ENCODE peak calls at places on chromosomes 2 and 18, in nine cellular contexts. One of them, this sample, is unnamed.

GRCh38 chr18:63307555-63308200 is 11.9 kb downstream of the BCL2 start:
- DNase-seq in Peyer's patch: no peak
- DNase-seq in CD8-positive, alpha-beta memory T cell: no peak
- DNase-seq in heart right ventricle: peak; percentile 16
- DNase-seq in EL: no peak
- DNase-seq in CD4-positive, alpha-beta T cell: no peak
- DNase-seq in stimulated activated CD8-positive, alpha-beta memory T cell treated with anti-CD3 and anti-CD28 coated beads, Interleukin-15, amount 100 ng/mL, for 48 hours: no peak
- DNase-seq in thoracic aorta: no peak
- DNase-seq in GM13977: no peak
- DNase-seq in this sample: no peak

GRCh38 chr2:12827721-12828120 is 111.0 kb downstream of the TRIB2 start:
- DNase-seq in Peyer's patch: no peak
- DNase-seq in CD8-positive, alpha-beta memory T cell: no peak
- DNase-seq in heart right ventricle: no peak
- DNase-seq in EL: no peak
- DNase-seq in CD4-positive, alpha-beta T cell: no peak
- DNase-seq in stimulated activated CD8-positive, alpha-beta memory T cell treated with anti-CD3 and anti-CD28 coated beads, Interleukin-15, amount 100 ng/mL, for 48 hours: no peak
- DNase-seq in thoracic aorta: no peak
- DNase-seq in GM13977: no peak
- DNase-seq in this sample: no peak

GRCh38 chr2:69299772-69300516 is 87.1 kb downstream of the GFPT1 start:
- DNase-seq in Peyer's patch: no peak
- DNase-seq in CD8-positive, alpha-beta memory T cell: no peak
- DNase-seq in heart right ventricle: no peak
- DNase-seq in EL: no peak
- DNase-seq in CD4-positive, alpha-beta T cell: no peak
- DNase-seq in stimulated activated CD8-positive, alpha-beta memory T cell treated with anti-CD3 and anti-CD28 coated beads, Interleukin-15, amount 100 ng/mL, for 48 hours: no peak
- DNase-seq in thoracic aorta: no peak
- DNase-seq in GM13977: no peak
- DNase-seq in this sample: no peak

GRCh38 chr2:105802587-105802986 is 57.9 kb downstream of the NCK2 start:
- DNase-seq in Peyer's patch: peak; percentile 70
- DNase-seq in CD8-positive, alpha-beta memory T cell: peak; percentile 72
- DNase-seq in heart right ventricle: no peak
- DNase-seq in EL: no peak
- DNase-seq in CD4-positive, alpha-beta T cell: peak; percentile 79
- DNase-seq in stimulated activated CD8-positive, alpha-beta memory T cell treated with anti-CD3 and anti-CD28 coated beads, Interleukin-15, amount 100 ng/mL, for 48 hours: peak; percentile 49
- DNase-seq in thoracic aorta: no peak
- DNase-seq in GM13977: peak; percentile 50
- DNase-seq in this sample: no peak

GRCh38 chr18:22168360-22168921 is 948 bp upstream of the GATA6 start:
- DNase-seq in Peyer's patch: no peak
- DNase-seq in CD8-positive, alpha-beta memory T cell: peak; percentile 33
- DNase-seq in heart right ventricle: peak; percentile 44
- DNase-seq in EL: peak; percentile 33
- DNase-seq in CD4-positive, alpha-beta T cell: no peak
- DNase-seq in stimulated activated CD8-positive, alpha-beta memory T cell treated with anti-CD3 and anti-CD28 coated beads, Interleukin-15, amount 100 ng/mL, for 48 hours: no peak
- DNase-seq in thoracic aorta: no peak
- DNase-seq in GM13977: peak; percentile 45
- DNase-seq in this sample: no peak

GRCh38 chr2:108193251-108193650 is 46.5 kb upstream of the SULT1C3 start:
- DNase-seq in Peyer's patch: no peak
- DNase-seq in CD8-positive, alpha-beta memory T cell: no peak
- DNase-seq in heart right ventricle: no peak
- DNase-seq in EL: peak; percentile 45
- DNase-seq in CD4-positive, alpha-beta T cell: no peak
- DNase-seq in stimulated activated CD8-positive, alpha-beta memory T cell treated with anti-CD3 and anti-CD28 coated beads, Interleukin-15, amount 100 ng/mL, for 48 hours: no peak
- DNase-seq in thoracic aorta: no peak
- DNase-seq in GM13977: no peak
- DNase-seq in this sample: no peak

GRCh38 chr2:38750011-38750792 is 959 bp downstream of the SRSF7 start:
- DNase-seq in Peyer's patch: peak; percentile 58
- DNase-seq in CD8-positive, alpha-beta memory T cell: peak; percentile 49
- DNase-seq in heart right ventricle: peak; percentile 61
- DNase-seq in EL: no peak
- DNase-seq in CD4-positive, alpha-beta T cell: peak; percentile 30
- DNase-seq in stimulated activated CD8-positive, alpha-beta memory T cell treated with anti-CD3 and anti-CD28 coated beads, Interleukin-15, amount 100 ng/mL, for 48 hours: peak; percentile 25
- DNase-seq in thoracic aorta: no peak
- DNase-seq in GM13977: peak; percentile 63
- DNase-seq in this sample: no peak

GRCh38 chr2:95073856-95074662 is 47.5 kb downstream of the MRPS5 start:
- DNase-seq in Peyer's patch: no peak
- DNase-seq in CD8-positive, alpha-beta memory T cell: no peak
- DNase-seq in heart right ventricle: no peak
- DNase-seq in EL: no peak
- DNase-seq in CD4-positive, alpha-beta T cell: no peak
- DNase-seq in stimulated activated CD8-positive, alpha-beta memory T cell treated with anti-CD3 and anti-CD28 coated beads, Interleukin-15, amount 100 ng/mL, for 48 hours: no peak
- DNase-seq in thoracic aorta: no peak
- DNase-seq in GM13977: no peak
- DNase-seq in this sample: no peak

GRCh38 chr2:169095631-169096105 is 26.3 kb downstream of the DHRS9 start:
- DNase-seq in Peyer's patch: no peak
- DNase-seq in CD8-positive, alpha-beta memory T cell: no peak
- DNase-seq in heart right ventricle: no peak
- DNase-seq in EL: peak; percentile 95
- DNase-seq in CD4-positive, alpha-beta T cell: no peak
- DNase-seq in stimulated activated CD8-positive, alpha-beta memory T cell treated with anti-CD3 and anti-CD28 coated beads, Interleukin-15, amount 100 ng/mL, for 48 hours: no peak
- DNase-seq in thoracic aorta: no peak
- DNase-seq in GM13977: no peak
- DNase-seq in this sample: no peak

GRCh38 chr2:7994397-7994951 is 687.4 kb upstream of the ID2 start:
- DNase-seq in Peyer's patch: no peak
- DNase-seq in CD8-positive, alpha-beta memory T cell: no peak
- DNase-seq in heart right ventricle: peak; percentile 51
- DNase-seq in EL: no peak
- DNase-seq in CD4-positive, alpha-beta T cell: no peak
- DNase-seq in stimulated activated CD8-positive, alpha-beta memory T cell treated with anti-CD3 and anti-CD28 coated beads, Interleukin-15, amount 100 ng/mL, for 48 hours: no peak
- DNase-seq in thoracic aorta: no peak
- DNase-seq in GM13977: no peak
- DNase-seq in this sample: no peak

GRCh38 chr2:8803658-8804379 is 33.6 kb downstream of the KIDINS220 start:
- DNase-seq in Peyer's patch: no peak
- DNase-seq in CD8-positive, alpha-beta memory T cell: no peak
- DNase-seq in heart right ventricle: peak; percentile 27
- DNase-seq in EL: peak; percentile 84
- DNase-seq in CD4-positive, alpha-beta T cell: no peak
- DNase-seq in stimulated activated CD8-positive, alpha-beta memory T cell treated with anti-CD3 and anti-CD28 coated beads, Interleukin-15, amount 100 ng/mL, for 48 hours: peak; percentile 36
- DNase-seq in thoracic aorta: no peak
- DNase-seq in GM13977: peak; percentile 68
- DNase-seq in this sample: no peak

GRCh38 chr2:3624059-3624794 is 29.3 kb downstream of the COLEC11 start:
- DNase-seq in Peyer's patch: no peak
- DNase-seq in CD8-positive, alpha-beta memory T cell: no peak
- DNase-seq in heart right ventricle: peak; percentile 1
- DNase-seq in EL: no peak
- DNase-seq in CD4-positive, alpha-beta T cell: no peak
- DNase-seq in stimulated activated CD8-positive, alpha-beta memory T cell treated with anti-CD3 and anti-CD28 coated beads, Interleukin-15, amount 100 ng/mL, for 48 hours: no peak
- DNase-seq in thoracic aorta: no peak
- DNase-seq in GM13977: no peak
- DNase-seq in this sample: no peak

GRCh38 chr2:175990099-175990498 is 12.0 kb downstream of the LNPK start:
- DNase-seq in Peyer's patch: no peak
- DNase-seq in CD8-positive, alpha-beta memory T cell: no peak
- DNase-seq in heart right ventricle: no peak
- DNase-seq in EL: no peak
- DNase-seq in CD4-positive, alpha-beta T cell: no peak
- DNase-seq in stimulated activated CD8-positive, alpha-beta memory T cell treated with anti-CD3 and anti-CD28 coated beads, Interleukin-15, amount 100 ng/mL, for 48 hours: no peak
- DNase-seq in thoracic aorta: no peak
- DNase-seq in GM13977: no peak
- DNase-seq in this sample: no peak

GRCh38 chr2:11179899-11180298 is 24.6 kb downstream of the SLC66A3 start:
- DNase-seq in Peyer's patch: no peak
- DNase-seq in CD8-positive, alpha-beta memory T cell: no peak
- DNase-seq in heart right ventricle: no peak
- DNase-seq in EL: no peak
- DNase-seq in CD4-positive, alpha-beta T cell: no peak
- DNase-seq in stimulated activated CD8-positive, alpha-beta memory T cell treated with anti-CD3 and anti-CD28 coated beads, Interleukin-15, amount 100 ng/mL, for 48 hours: no peak
- DNase-seq in thoracic aorta: no peak
- DNase-seq in GM13977: no peak
- DNase-seq in this sample: no peak

GRCh38 chr2:119950966-119951365 is 61.9 kb upstream of the EPB41L5 start:
- DNase-seq in Peyer's patch: no peak
- DNase-seq in CD8-positive, alpha-beta memory T cell: no peak
- DNase-seq in heart right ventricle: no peak
- DNase-seq in EL: no peak
- DNase-seq in CD4-positive, alpha-beta T cell: no peak
- DNase-seq in stimulated activated CD8-positive, alpha-beta memory T cell treated with anti-CD3 and anti-CD28 coated beads, Interleukin-15, amount 100 ng/mL, for 48 hours: no peak
- DNase-seq in thoracic aorta: no peak
- DNase-seq in GM13977: no peak
- DNase-seq in this sample: no peak

GRCh38 chr2:138421315-138421970 is 80.1 kb upstream of the SPOPL start:
- DNase-seq in Peyer's patch: no peak
- DNase-seq in CD8-positive, alpha-beta memory T cell: no peak
- DNase-seq in heart right ventricle: no peak
- DNase-seq in EL: peak; percentile 42
- DNase-seq in CD4-positive, alpha-beta T cell: no peak
- DNase-seq in stimulated activated CD8-positive, alpha-beta memory T cell treated with anti-CD3 and anti-CD28 coated beads, Interleukin-15, amount 100 ng/mL, for 48 hours: no peak
- DNase-seq in thoracic aorta: no peak
- DNase-seq in GM13977: no peak
- DNase-seq in this sample: no peak

GRCh38 chr2:227703961-227704360 is 13.9 kb downstream of the SLC19A3 start:
- DNase-seq in Peyer's patch: no peak
- DNase-seq in CD8-positive, alpha-beta memory T cell: no peak
- DNase-seq in heart right ventricle: no peak
- DNase-seq in EL: peak; percentile 80
- DNase-seq in CD4-positive, alpha-beta T cell: no peak
- DNase-seq in stimulated activated CD8-positive, alpha-beta memory T cell treated with anti-CD3 and anti-CD28 coated beads, Interleukin-15, amount 100 ng/mL, for 48 hours: no peak
- DNase-seq in thoracic aorta: no peak
- DNase-seq in GM13977: no peak
- DNase-seq in this sample: no peak

GRCh38 chr18:80022613-80023012 is 11.6 kb upstream of the RBFA start:
- DNase-seq in Peyer's patch: no peak
- DNase-seq in CD8-positive, alpha-beta memory T cell: no peak
- DNase-seq in heart right ventricle: no peak
- DNase-seq in EL: no peak
- DNase-seq in CD4-positive, alpha-beta T cell: no peak
- DNase-seq in stimulated activated CD8-positive, alpha-beta memory T cell treated with anti-CD3 and anti-CD28 coated beads, Interleukin-15, amount 100 ng/mL, for 48 hours: no peak
- DNase-seq in thoracic aorta: no peak
- DNase-seq in GM13977: no peak
- DNase-seq in this sample: no peak

GRCh38 chr18:25121442-25121841 is 230.5 kb downstream of the ZNF521 start:
- DNase-seq in Peyer's patch: no peak
- DNase-seq in CD8-positive, alpha-beta memory T cell: no peak
- DNase-seq in heart right ventricle: no peak
- DNase-seq in EL: no peak
- DNase-seq in CD4-positive, alpha-beta T cell: no peak
- DNase-seq in stimulated activated CD8-positive, alpha-beta memory T cell treated with anti-CD3 and anti-CD28 coated beads, Interleukin-15, amount 100 ng/mL, for 48 hours: no peak
- DNase-seq in thoracic aorta: no peak
- DNase-seq in GM13977: no peak
- DNase-seq in this sample: no peak

GRCh38 chr18:57710226-57710625 is 88.6 kb upstream of the NARS1 start:
- DNase-seq in Peyer's patch: no peak
- DNase-seq in CD8-positive, alpha-beta memory T cell: no peak
- DNase-seq in heart right ventricle: no peak
- DNase-seq in EL: no peak
- DNase-seq in CD4-positive, alpha-beta T cell: no peak
- DNase-seq in stimulated activated CD8-positive, alpha-beta memory T cell treated with anti-CD3 and anti-CD28 coated beads, Interleukin-15, amount 100 ng/mL, for 48 hours: no peak
- DNase-seq in thoracic aorta: no peak
- DNase-seq in GM13977: no peak
- DNase-seq in this sample: no peak

GRCh38 chr2:241179894-241180293 is 8.6 kb upstream of the ANO7 start:
- DNase-seq in Peyer's patch: no peak
- DNase-seq in CD8-positive, alpha-beta memory T cell: no peak
- DNase-seq in heart right ventricle: no peak
- DNase-seq in EL: no peak
- DNase-seq in CD4-positive, alpha-beta T cell: no peak
- DNase-seq in stimulated activated CD8-positive, alpha-beta memory T cell treated with anti-CD3 and anti-CD28 coated beads, Interleukin-15, amount 100 ng/mL, for 48 hours: peak; percentile 31
- DNase-seq in thoracic aorta: no peak
- DNase-seq in GM13977: peak; percentile 71
- DNase-seq in this sample: no peak

GRCh38 chr18:62486290-62486964 is 36.4 kb upstream of the ZCCHC2 start:
- DNase-seq in Peyer's patch: no peak
- DNase-seq in CD8-positive, alpha-beta memory T cell: no peak
- DNase-seq in heart right ventricle: no peak
- DNase-seq in EL: peak; percentile 51
- DNase-seq in CD4-positive, alpha-beta T cell: no peak
- DNase-seq in stimulated activated CD8-positive, alpha-beta memory T cell treated with anti-CD3 and anti-CD28 coated beads, Interleukin-15, amount 100 ng/mL, for 48 hours: peak; percentile 36
- DNase-seq in thoracic aorta: no peak
- DNase-seq in GM13977: no peak
- DNase-seq in this sample: no peak

GRCh38 chr2:134189009-134189717 is 64.7 kb upstream of the MGAT5 start:
- DNase-seq in Peyer's patch: no peak
- DNase-seq in CD8-positive, alpha-beta memory T cell: no peak
- DNase-seq in heart right ventricle: no peak
- DNase-seq in EL: peak; percentile 39
- DNase-seq in CD4-positive, alpha-beta T cell: no peak
- DNase-seq in stimulated activated CD8-positive, alpha-beta memory T cell treated with anti-CD3 and anti-CD28 coated beads, Interleukin-15, amount 100 ng/mL, for 48 hours: no peak
- DNase-seq in thoracic aorta: no peak
- DNase-seq in GM13977: no peak
- DNase-seq in this sample: no peak

GRCh38 chr2:228040995-228041394 is 140.5 kb downstream of the SPHKAP start:
- DNase-seq in Peyer's patch: no peak
- DNase-seq in CD8-positive, alpha-beta memory T cell: no peak
- DNase-seq in heart right ventricle: no peak
- DNase-seq in EL: no peak
- DNase-seq in CD4-positive, alpha-beta T cell: no peak
- DNase-seq in stimulated activated CD8-positive, alpha-beta memory T cell treated with anti-CD3 and anti-CD28 coated beads, Interleukin-15, amount 100 ng/mL, for 48 hours: no peak
- DNase-seq in thoracic aorta: no peak
- DNase-seq in GM13977: no peak
- DNase-seq in this sample: no peak

GRCh38 chr2:184596819-184597411 is 1.4 kb upstream of the ZNF804A start:
- DNase-seq in Peyer's patch: no peak
- DNase-seq in CD8-positive, alpha-beta memory T cell: no peak
- DNase-seq in heart right ventricle: no peak
- DNase-seq in EL: peak; percentile 53
- DNase-seq in CD4-positive, alpha-beta T cell: no peak
- DNase-seq in stimulated activated CD8-positive, alpha-beta memory T cell treated with anti-CD3 and anti-CD28 coated beads, Interleukin-15, amount 100 ng/mL, for 48 hours: no peak
- DNase-seq in thoracic aorta: no peak
- DNase-seq in GM13977: peak; percentile 23
- DNase-seq in this sample: no peak

GRCh38 chr2:62369549-62370164 is 136.3 kb downstream of the TMEM17 start:
- DNase-seq in Peyer's patch: no peak
- DNase-seq in CD8-positive, alpha-beta memory T cell: no peak
- DNase-seq in heart right ventricle: no peak
- DNase-seq in EL: no peak
- DNase-seq in CD4-positive, alpha-beta T cell: no peak
- DNase-seq in stimulated activated CD8-positive, alpha-beta memory T cell treated with anti-CD3 and anti-CD28 coated beads, Interleukin-15, amount 100 ng/mL, for 48 hours: no peak
- DNase-seq in thoracic aorta: no peak
- DNase-seq in GM13977: no peak
- DNase-seq in this sample: no peak

GRCh38 chr18:13374468-13375301 is 156.1 kb downstream of the LDLRAD4 start:
- DNase-seq in Peyer's patch: no peak
- DNase-seq in CD8-positive, alpha-beta memory T cell: no peak
- DNase-seq in heart right ventricle: no peak
- DNase-seq in EL: no peak
- DNase-seq in CD4-positive, alpha-beta T cell: no peak
- DNase-seq in stimulated activated CD8-positive, alpha-beta memory T cell treated with anti-CD3 and anti-CD28 coated beads, Interleukin-15, amount 100 ng/mL, for 48 hours: no peak
- DNase-seq in thoracic aorta: no peak
- DNase-seq in GM13977: no peak
- DNase-seq in this sample: peak; percentile 69

GRCh38 chr2:37631292-37631691 is 40.1 kb downstream of the CDC42EP3 start:
- DNase-seq in Peyer's patch: no peak
- DNase-seq in CD8-positive, alpha-beta memory T cell: no peak
- DNase-seq in heart right ventricle: no peak
- DNase-seq in EL: no peak
- DNase-seq in CD4-positive, alpha-beta T cell: no peak
- DNase-seq in stimulated activated CD8-positive, alpha-beta memory T cell treated with anti-CD3 and anti-CD28 coated beads, Interleukin-15, amount 100 ng/mL, for 48 hours: no peak
- DNase-seq in thoracic aorta: no peak
- DNase-seq in GM13977: no peak
- DNase-seq in this sample: no peak

GRCh38 chr2:17614174-17614573 is 73.7 kb downstream of the VSNL1 start:
- DNase-seq in Peyer's patch: no peak
- DNase-seq in CD8-positive, alpha-beta memory T cell: no peak
- DNase-seq in heart right ventricle: no peak
- DNase-seq in EL: no peak
- DNase-seq in CD4-positive, alpha-beta T cell: no peak
- DNase-seq in stimulated activated CD8-positive, alpha-beta memory T cell treated with anti-CD3 and anti-CD28 coated beads, Interleukin-15, amount 100 ng/mL, for 48 hours: no peak
- DNase-seq in thoracic aorta: no peak
- DNase-seq in GM13977: no peak
- DNase-seq in this sample: no peak

GRCh38 chr2:210546424-210547223 is 9.8 kb upstream of the CPS1 start:
- DNase-seq in Peyer's patch: no peak
- DNase-seq in CD8-positive, alpha-beta memory T cell: no peak
- DNase-seq in heart right ventricle: peak; percentile 34
- DNase-seq in EL: no peak
- DNase-seq in CD4-positive, alpha-beta T cell: no peak
- DNase-seq in stimulated activated CD8-positive, alpha-beta memory T cell treated with anti-CD3 and anti-CD28 coated beads, Interleukin-15, amount 100 ng/mL, for 48 hours: no peak
- DNase-seq in thoracic aorta: peak; percentile 2
- DNase-seq in GM13977: no peak
- DNase-seq in this sample: no peak

GRCh38 chr2:142082363-142082762 is 48.5 kb downstream of the LRP1B start:
- DNase-seq in Peyer's patch: no peak
- DNase-seq in CD8-positive, alpha-beta memory T cell: no peak
- DNase-seq in heart right ventricle: no peak
- DNase-seq in EL: no peak
- DNase-seq in CD4-positive, alpha-beta T cell: no peak
- DNase-seq in stimulated activated CD8-positive, alpha-beta memory T cell treated with anti-CD3 and anti-CD28 coated beads, Interleukin-15, amount 100 ng/mL, for 48 hours: no peak
- DNase-seq in thoracic aorta: no peak
- DNase-seq in GM13977: no peak
- DNase-seq in this sample: no peak